ENCODE peak calls at places on chromosomes 13 and 19, in seven cellular contexts. O, W, Y, J, G, N and B are unnamed samples.

GRCh38 chr19:36041831-36042230 is 9.2 kb upstream of the CLIP3 start:
- DNase-seq in O (no peak), W (no peak), Y (peak; percentile 83), J (no peak), G (no peak), N (no peak), B (no peak)

GRCh38 chr13:113125506-113126264 is 3.1 kb downstream of the F10 start:
- DNase-seq in O (no peak), W (no peak), Y (no peak), J (no peak), G (no peak), N (no peak), B (no peak)

GRCh38 chr19:3618811-3619630 is 7.6 kb downstream of the CACTIN start:
- DNase-seq in O (no peak), W (no peak), Y (no peak), J (no peak), G (no peak), N (no peak), B (no peak)

GRCh38 chr13:30824651-30825050 is 81.4 kb upstream of the MEDAG start:
- DNase-seq in O (peak; percentile 64), W (no peak), Y (no peak), J (no peak), G (no peak), N (no peak), B (no peak)

GRCh38 chr13:66503890-66504289 is 726.2 kb downstream of the PCDH9 start:
- DNase-seq in O (no peak), W (no peak), Y (no peak), J (no peak), G (no peak), N (no peak), B (no peak)

GRCh38 chr19:7894612-7895309 is 6.5 kb downstream of the LRRC8E start:
- DNase-seq in O (no peak), W (no peak), Y (no peak), J (no peak), G (no peak), N (peak; percentile 65), B (no peak)

GRCh38 chr19:34734601-34735103 is 609 bp downstream of the ZNF181 start:
- DNase-seq in O (no peak), W (no peak), Y (no peak), J (no peak), G (no peak), N (peak; percentile 48), B (no peak)

GRCh38 chr19:49056101-49056901 is 1.2 kb downstream of the CGB7 start:
- DNase-seq in O (peak; percentile 93), W (peak; percentile 46), Y (peak; percentile 59), J (peak; percentile 45), G (peak; percentile 71), N (peak; percentile 72), B (peak; percentile 58)

GRCh38 chr13:113774177-113775107 is 15.4 kb downstream of the TMEM255B start:
- DNase-seq in O (no peak), W (no peak), Y (peak; percentile 52), J (no peak), G (no peak), N (no peak), B (no peak)

GRCh38 chr19:3167533-3168272 is 10.9 kb upstream of the S1PR4 start:
- DNase-seq in O (no peak), W (no peak), Y (no peak), J (no peak), G (no peak), N (no peak), B (no peak)

GRCh38 chr13:99199541-99200432 is 867 bp upstream of the UBAC2 start:
- DNase-seq in O (no peak), W (no peak), Y (peak; percentile 22), J (no peak), G (no peak), N (peak; percentile 15), B (peak; percentile 21)

GRCh38 chr19:6779204-6779603 is 6.7 kb downstream of the VAV1 start:
- DNase-seq in O (no peak), W (no peak), Y (peak; percentile 8), J (no peak), G (no peak), N (no peak), B (no peak)

GRCh38 chr13:77579971-77580370 is 44.5 kb downstream of the SCEL start:
- DNase-seq in O (no peak), W (no peak), Y (no peak), J (no peak), G (no peak), N (no peak), B (no peak)

GRCh38 chr19:6055013-6055795 is 55.1 kb downstream of the RFX2 start:
- DNase-seq in O (no peak), W (no peak), Y (no peak), J (no peak), G (no peak), N (peak; percentile 9), B (no peak)

GRCh38 chr19:4909172-4909896 is at the start of gene UHRF1:
- DNase-seq in O (no peak), W (peak; percentile 86), Y (peak; percentile 35), J (peak; percentile 6), G (no peak), N (peak; percentile 48), B (no peak)

GRCh38 chr13:67229438-67230242 is 496 bp downstream of the PCDH9 start:
- DNase-seq in O (no peak), W (no peak), Y (peak; percentile 28), J (no peak), G (no peak), N (no peak), B (no peak)

GRCh38 chr19:52734340-52734892 is 428 bp downstream of the ZNF611 start:
- DNase-seq in O (peak; percentile 86), W (peak; percentile 70), Y (peak; percentile 22), J (no peak), G (peak; percentile 57), N (no peak), B (no peak)

GRCh38 chr19:38172001-38172400 is 52.0 kb downstream of the DPF1 start:
- DNase-seq in O (no peak), W (no peak), Y (no peak), J (no peak), G (no peak), N (no peak), B (no peak)

GRCh38 chr13:51999525-51999924 is 11.7 kb downstream of the ATP7B start:
- DNase-seq in O (peak; percentile 39), W (no peak), Y (peak; percentile 43), J (no peak), G (peak; percentile 90), N (no peak), B (no peak)

GRCh38 chr13:44649118-44649455 is 73.0 kb upstream of the TSC22D1 start:
- DNase-seq in O (no peak), W (peak; percentile 15), Y (no peak), J (no peak), G (no peak), N (no peak), B (no peak)

GRCh38 chr13:98647121-98647520 is 70.2 kb upstream of the STK24 start:
- DNase-seq in O (no peak), W (no peak), Y (no peak), J (no peak), G (no peak), N (no peak), B (no peak)

GRCh38 chr19:9673912-9674668 is 810 bp downstream of the ZNF562 start:
- DNase-seq in O (no peak), W (no peak), Y (peak; percentile 35), J (peak; percentile 18), G (no peak), N (peak; percentile 21), B (no peak)

GRCh38 chr19:9674669-9675357 is at the start of gene ZNF562:
- DNase-seq in O (peak; percentile 94), W (peak; percentile 94), Y (peak; percentile 90), J (peak; percentile 80), G (peak; percentile 90), N (peak; percentile 91), B (peak; percentile 64)

GRCh38 chr19:9668544-9668943 is 6.4 kb downstream of the ZNF562 start:
- DNase-seq in O (no peak), W (no peak), Y (no peak), J (no peak), G (no peak), N (no peak), B (no peak)

GRCh38 chr19:9671654-9672053 is 3.2 kb downstream of the ZNF562 start:
- DNase-seq in O (no peak), W (no peak), Y (no peak), J (no peak), G (no peak), N (no peak), B (no peak)

GRCh38 chr19:9672893-9673292 is 2.0 kb downstream of the ZNF562 start:
- DNase-seq in O (no peak), W (no peak), Y (no peak), J (no peak), G (no peak), N (no peak), B (no peak)
- H3K9me3 ChIP-seq in O (peaks cover 32% of the 10 kb centered on the region), W (peaks cover 28% of the 10 kb centered on the region), Y (peaks cover 1% of the 10 kb centered on the region), J (peaks cover 36% of the 10 kb centered on the region), G (peaks cover 19% of the 10 kb centered on the region), N (peaks cover 3% of the 10 kb centered on the region), B (peaks cover 4% of the 10 kb centered on the region)

GRCh38 chr19:1516395-1516753 is 3.6 kb upstream of the ADAMTSL5 start:
- DNase-seq in O (no peak), W (peak; percentile 72), Y (no peak), J (no peak), G (no peak), N (no peak), B (no peak)
- H3K9me3 ChIP-seq in O (no peaks in the 10 kb centered on the region), W (no peaks in the 10 kb centered on the region), Y (no peaks in the 10 kb centered on the region), J (no peaks in the 10 kb centered on the region), G (no peaks in the 10 kb centered on the region), N (no peaks in the 10 kb centered on the region), B (no peaks in the 10 kb centered on the region)

GRCh38 chr13:40875583-40875982 is 86.2 kb downstream of the SLC25A15 start:
- DNase-seq in O (no peak), W (no peak), Y (no peak), J (no peak), G (no peak), N (no peak), B (no peak)
- H3K9me3 ChIP-seq in O (peaks cover 65% of the 10 kb centered on the region), W (peaks cover 38% of the 10 kb centered on the region), Y (no peaks in the 10 kb centered on the region), J (peaks cover 32% of the 10 kb centered on the region), G (peaks cover 4% of the 10 kb centered on the region), N (peaks cover 8% of the 10 kb centered on the region), B (peaks cover 5% of the 10 kb centered on the region)

GRCh38 chr19:57755031-57755430 is 8.4 kb downstream of the ZNF776 start:
- DNase-seq in O (no peak), W (no peak), Y (no peak), J (no peak), G (no peak), N (no peak), B (no peak)
- H3K9me3 ChIP-seq in O (peaks cover 96% of the 10 kb centered on the region), W (peaks cover 57% of the 10 kb centered on the region), Y (peaks cover 10% of the 10 kb centered on the region), J (peaks cover 82% of the 10 kb centered on the region), G (peaks cover 19% of the 10 kb centered on the region), N (peaks cover 9% of the 10 kb centered on the region), B (peaks cover 56% of the 10 kb centered on the region)

GRCh38 chr19:45764487-45764886 is 4.6 kb downstream of the SIX5 start:
- DNase-seq in O (no peak), W (no peak), Y (no peak), J (no peak), G (no peak), N (no peak), B (no peak)
- H3K9me3 ChIP-seq in O (no peaks in the 10 kb centered on the region), W (no peaks in the 10 kb centered on the region), Y (no peaks in the 10 kb centered on the region), J (no peaks in the 10 kb centered on the region), G (no peaks in the 10 kb centered on the region), N (no peaks in the 10 kb centered on the region), B (no peaks in the 10 kb centered on the region)